ENCODE peak calls at places on chromosomes 3 and 15, in ten cellular contexts. H is body of pancreas, P is suprapubic skin, E is psoas muscle, S is sigmoid colon, C is heart left ventricle, G is GM23338, F is Panc1, O is Peyer's patch, M is GM23248. J is an unnamed sample.

GRCh38 chr3:50687916-50688315 is 13.2 kb downstream of the DOCK3 start:
- DNase-seq in H (no peak), P (no peak), F (no peak), G (no peak), O (no peak), M (no peak), E (no peak), S (no peak), C (no peak), J (no peak)

GRCh38 chr15:66823601-66824000 is 121.6 kb downstream of the SMAD6 start:
- DNase-seq in O (peak; percentile 9), F (no peak), P (peak; percentile 20), S (no peak), C (no peak), E (no peak), G (no peak), H (no peak), M (no peak), J (no peak)

GRCh38 chr3:179438836-179439235 is 12.4 kb downstream of the GNB4 start:
- DNase-seq in P (no peak), O (peak; percentile 87), C (no peak), E (no peak), S (no peak), M (no peak), G (peak; percentile 66), H (no peak), F (no peak), J (no peak)

GRCh38 chr3:37492977-37493471 is 318.6 kb upstream of the LRRFIP2 start:
- DNase-seq in P (no peak), C (peak; percentile 38), M (peak; percentile 80), F (no peak), G (no peak), H (no peak), O (no peak), S (no peak), E (no peak), J (no peak)

GRCh38 chr3:187889601-187890404 is 144.5 kb upstream of the BCL6 start:
- DNase-seq in O (peak; percentile 47), C (no peak), G (no peak), E (peak; percentile 34), P (no peak), S (peak; percentile 77), H (no peak), F (no peak), M (peak; percentile 8), J (no peak)

GRCh38 chr3:149771652-149772271 is 19.5 kb upstream of the COMMD2 start:
- DNase-seq in H (peak; percentile 57), C (peak; percentile 45), G (peak; percentile 92), E (no peak), M (peak; percentile 71), O (peak; percentile 76), F (peak; percentile 32), P (no peak), S (peak; percentile 65), J (peak; percentile 16)

GRCh38 chr3:113153499-113154107 is 57.8 kb upstream of the BOC start:
- DNase-seq in S (no peak), C (no peak), G (no peak), M (peak; percentile 16), H (no peak), O (no peak), F (no peak), E (no peak), P (no peak), J (no peak)

GRCh38 chr3:125433611-125434041 is 58.5 kb upstream of the ZNF148 start:
- DNase-seq in P (no peak), H (no peak), F (no peak), E (no peak), M (no peak), O (no peak), G (no peak), C (no peak), S (no peak), J (no peak)

GRCh38 chr15:71104636-71105035 is 10.6 kb upstream of the THSD4 start:
- DNase-seq in P (no peak), O (no peak), G (no peak), C (no peak), F (no peak), M (no peak), S (peak; percentile 10), E (no peak), H (no peak), J (no peak)
- H3K27ac ChIP-seq in P (no peak overlapping the region), O (no peak overlapping the region), G (no peak overlapping the region), C (no peak overlapping the region), F (peak overlapping the region; percentile 35), M (no peak overlapping the region), S (no peak overlapping the region), E (no peak overlapping the region), H (no peak overlapping the region), J (no peak overlapping the region)

GRCh38 chr3:155013427-155013826 is 66.7 kb upstream of the MME start:
- DNase-seq in E (no peak), G (no peak), M (no peak), C (no peak), O (no peak), S (no peak), H (no peak), F (no peak), P (no peak), J (no peak)

GRCh38 chr3:155012584-155012983 is 67.5 kb upstream of the MME start:
- DNase-seq in O (no peak), H (no peak), F (no peak), E (no peak), G (no peak), C (no peak), S (no peak), P (no peak), M (no peak), J (no peak)

GRCh38 chr3:155015776-155016451 is 64.2 kb upstream of the MME start:
- DNase-seq in S (no peak), M (no peak), G (no peak), H (no peak), C (no peak), E (no peak), O (no peak), F (no peak), P (no peak), J (no peak)

GRCh38 chr3:155018621-155019330 is 61.3 kb upstream of the MME start:
- DNase-seq in S (no peak), P (no peak), C (no peak), H (no peak), E (no peak), O (no peak), G (no peak), M (no peak), F (no peak), J (no peak)

GRCh38 chr3:155014953-155015352 is 65.2 kb upstream of the MME start:
- DNase-seq in P (no peak), H (no peak), O (no peak), F (no peak), C (no peak), S (no peak), E (no peak), G (no peak), M (no peak), J (no peak)
- H3K4me1 ChIP-seq in P (no peaks in the 10 kb centered on the region), H (no peaks in the 10 kb centered on the region), O (no peaks in the 10 kb centered on the region), F (no peaks in the 10 kb centered on the region), C (no peaks in the 10 kb centered on the region), S (peaks cover 7% of the 10 kb centered on the region), E (no peaks in the 10 kb centered on the region), G (peaks cover 33% of the 10 kb centered on the region), M (peaks cover 14% of the 10 kb centered on the region), J (no peaks in the 10 kb centered on the region)

DNA sequence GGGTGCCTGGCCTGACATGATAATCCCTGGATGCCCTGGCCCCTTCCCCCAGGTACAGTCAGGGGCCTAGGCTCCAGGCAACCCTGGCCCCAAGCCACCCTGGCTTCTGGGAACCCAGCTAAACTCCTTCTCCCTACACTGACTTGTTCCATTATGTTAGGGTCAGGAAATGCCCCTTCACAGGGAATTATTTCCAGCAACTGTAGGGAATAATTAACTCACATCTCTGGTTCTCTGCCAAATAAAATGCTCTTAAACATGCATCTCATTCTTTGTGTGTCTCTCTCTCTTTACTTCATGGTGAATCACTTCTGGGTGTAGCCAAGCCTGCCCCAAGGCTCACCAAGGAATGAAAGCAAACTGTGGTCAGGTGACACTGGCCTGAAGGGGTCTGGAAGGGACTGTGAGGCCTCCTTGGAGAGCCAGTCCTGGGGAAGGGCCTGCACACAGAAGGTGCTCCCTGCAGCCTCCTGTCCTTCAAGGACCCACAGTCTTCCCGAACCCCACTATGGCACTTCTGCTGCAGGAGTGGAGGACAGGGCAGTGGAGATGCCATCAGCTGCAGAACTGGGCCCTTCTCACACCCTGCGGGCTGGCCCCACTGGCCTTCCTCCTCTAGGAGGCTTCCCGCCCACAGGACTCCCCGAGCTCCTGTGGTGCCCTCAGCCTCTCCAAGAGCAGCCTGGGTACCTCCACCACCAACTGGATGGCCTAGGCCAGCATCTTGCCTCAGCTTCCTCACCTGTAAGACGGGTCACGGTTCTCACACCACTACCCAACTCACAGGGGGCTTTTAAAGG is 17.6 kb downstream of the TKT start:
- DNase-seq in G (no peak), E (no peak), M (peak; percentile 96), F (no peak), S (no peak), C (no peak), O (peak; percentile 66), H (no peak), P (no peak), J (no peak)
- H3K27ac ChIP-seq in G (peak overlapping the region; percentile 39), E (no peak overlapping the region), M (peak overlapping the region; percentile 92), F (peak overlapping the region; percentile 39), S (peak overlapping the region; percentile 27), C (no peak overlapping the region), O (peak overlapping the region; percentile 46), H (peak overlapping the region; percentile 52), P (no peak overlapping the region), J (no peak overlapping the region)

GRCh38 chr15:77059761-77060345 is 11.1 kb downstream of the TSPAN3 start:
- DNase-seq in F (no peak), E (no peak), C (no peak), G (no peak), S (no peak), M (peak; percentile 47), O (no peak), P (no peak), H (no peak), J (no peak)

GRCh38 chr15:77064539-77065308 is 6.2 kb downstream of the TSPAN3 start:
- DNase-seq in P (no peak), E (no peak), H (no peak), S (no peak), F (peak; percentile 89), O (no peak), C (no peak), G (no peak), M (peak; percentile 75), J (no peak)

GRCh38 chr15:77064118-77064517 is 6.8 kb downstream of the TSPAN3 start:
- DNase-seq in S (no peak), C (no peak), H (no peak), O (no peak), G (no peak), F (no peak), P (no peak), M (no peak), E (no peak), J (no peak)

GRCh38 chr15:77060560-77060959 is 10.3 kb downstream of the TSPAN3 start:
- DNase-seq in H (no peak), G (no peak), F (no peak), P (no peak), S (no peak), M (peak; percentile 79), E (no peak), C (no peak), O (no peak), J (no peak)

DNA sequence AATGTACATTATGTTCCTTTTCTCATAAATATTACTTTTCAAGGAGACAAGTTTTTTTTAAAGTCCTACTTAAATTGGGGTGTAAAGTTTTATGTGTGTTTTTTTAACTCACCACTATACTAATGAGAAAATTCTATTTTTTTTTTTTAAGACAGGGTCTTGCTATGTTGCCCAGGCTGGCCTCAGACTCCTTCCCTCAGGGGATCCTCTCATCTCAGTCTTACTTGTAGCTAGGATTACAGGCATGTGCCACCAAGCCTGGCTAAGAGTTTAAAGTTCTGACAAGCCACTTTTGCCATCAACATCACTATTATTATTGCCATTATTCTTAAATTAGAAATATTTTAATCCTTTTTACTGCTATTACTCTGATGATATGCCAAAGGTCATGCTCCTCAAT is 7.7 kb downstream of the TSPAN3 start:
- DNase-seq in E (no peak), C (no peak), O (no peak), H (no peak), S (no peak), P (no peak), G (no peak), M (no peak), F (no peak), J (no peak)
- H3K4me1 ChIP-seq in E (peaks cover 85% of the 10 kb centered on the region), C (peaks cover 24% of the 10 kb centered on the region), O (peaks cover 3% of the 10 kb centered on the region), H (peaks cover 76% of the 10 kb centered on the region), S (peaks cover 49% of the 10 kb centered on the region), P (peaks cover 51% of the 10 kb centered on the region), G (peaks cover 6% of the 10 kb centered on the region), M (peaks cover 68% of the 10 kb centered on the region), F (peaks cover 31% of the 10 kb centered on the region), J (no peaks in the 10 kb centered on the region)